ENCODE peak calls at places on chromosomes 1 and 21, in seven cellular contexts. G is cardiac muscle cell, V is Calu3, X is fibroblast of pulmonary artery, S is A549, Y is endodermal cell, K is A673. D is an unnamed sample.

GRCh38 chr21:42548687-42549406 is 35.2 kb downstream of the SLC37A1 start:
- DNase-seq in G (no peak), V (no peak), X (no peak), S (no peak), Y (no peak), K (no peak), D (no peak)

GRCh38 chr21:15928196-15928595 is 198.4 kb downstream of the USP25 start:
- DNase-seq in G (no peak), V (no peak), X (no peak), S (no peak), Y (no peak), K (no peak), D (no peak)

GRCh38 chr1:227416156-227416865 is 98.0 kb upstream of the CDC42BPA start:
- DNase-seq in G (no peak), V (no peak), X (no peak), S (no peak), Y (no peak), K (no peak), D (peak; percentile 57)

GRCh38 chr1:231808990-231809389 is 182.4 kb downstream of the DISC1 start:
- DNase-seq in G (peak; percentile 53), V (no peak), X (peak; percentile 65), S (no peak), Y (peak; percentile 72), K (no peak), D (peak; percentile 91)

GRCh38 chr1:217946581-217946980 is 315.4 kb downstream of the SPATA17 start:
- DNase-seq in G (no peak), V (no peak), X (no peak), S (no peak), Y (no peak), K (no peak), D (no peak)

GRCh38 chr1:232641507-232641906 is 11.6 kb upstream of the SIPA1L2 start:
- DNase-seq in G (no peak), V (no peak), X (no peak), S (no peak), Y (no peak), K (no peak), D (no peak)

GRCh38 chr1:64038965-64039926 is 164.2 kb upstream of the UBE2U start:
- DNase-seq in G (peak; percentile 96), V (peak; percentile 51), X (peak; percentile 98), S (peak; percentile 38), Y (no peak), K (peak; percentile 11), D (peak; percentile 99)

GRCh38 chr1:225735252-225736149 is 42.1 kb upstream of the SRP9 start:
- DNase-seq in G (peak; percentile 96), V (peak; percentile 37), X (peak; percentile 98), S (peak; percentile 82), Y (no peak), K (peak; percentile 64), D (peak; percentile 94)

GRCh38 chr1:230083053-230083452 is 16.0 kb downstream of the GALNT2 start:
- DNase-seq in G (no peak), V (no peak), X (no peak), S (no peak), Y (no peak), K (no peak), D (no peak)

GRCh38 chr1:18583326-18583941 is 47.2 kb upstream of the PAX7 start:
- DNase-seq in G (no peak), V (no peak), X (no peak), S (no peak), Y (no peak), K (no peak), D (no peak)

GRCh38 chr1:8431028-8431427 is 113.1 kb downstream of the SLC45A1 start:
- DNase-seq in G (no peak), V (no peak), X (no peak), S (no peak), Y (peak; percentile 66), K (no peak), D (no peak)

GRCh38 chr1:100458925-100459814 is 78.8 kb upstream of the GPR88 start:
- DNase-seq in G (peak; percentile 90), V (peak; percentile 52), X (peak; percentile 91), S (peak; percentile 31), Y (peak; percentile 89), K (peak; percentile 86), D (peak; percentile 57)

GRCh38 chr1:174965006-174965971 is 34.5 kb upstream of the CACYBP start:
- DNase-seq in G (peak; percentile 38), V (no peak), X (no peak), S (no peak), Y (peak; percentile 70), K (no peak), D (no peak)

GRCh38 chr1:30101477-30102227 is 621.7 kb downstream of the MATN1 start:
- DNase-seq in G (peak; percentile 12), V (peak; percentile 50), X (no peak), S (no peak), Y (peak; percentile 87), K (no peak), D (no peak)

GRCh38 chr1:33336580-33336979 is 15.7 kb upstream of the A3GALT2 start:
- DNase-seq in G (no peak), V (no peak), X (no peak), S (no peak), Y (no peak), K (no peak), D (no peak)

GRCh38 chr1:210089848-210090247 is 142.7 kb upstream of the SERTAD4 start:
- DNase-seq in G (no peak), V (no peak), X (no peak), S (no peak), Y (no peak), K (peak; percentile 14), D (no peak)
- TF ChIP-seq CTCF in G (no peak), V (no peak), X (no peak), S (no peak), Y (no peak), K (no peak), D (no peak)

GRCh38 chr1:154934358-154934948 is 2.1 kb downstream of the PMVK start:
- DNase-seq in G (no peak), V (no peak), X (no peak), S (no peak), Y (no peak), K (no peak), D (no peak)

GRCh38 chr1:154936416-154937050 is at the start of gene PMVK:
- DNase-seq in G (peak; percentile 98), V (peak; percentile 97), X (peak; percentile 97), S (peak; percentile 97), Y (peak; percentile 97), K (peak; percentile 97), D (peak; percentile 95)

GRCh38 chr1:154935749-154936415 is 637 bp downstream of the PMVK start:
- DNase-seq in G (no peak), V (peak; percentile 28), X (no peak), S (no peak), Y (no peak), K (no peak), D (no peak)

GRCh38 chr1:154937051-154937987 is 800 bp upstream of the PMVK start:
- DNase-seq in G (peak; percentile 98), V (peak; percentile 91), X (peak; percentile 98), S (peak; percentile 94), Y (no peak), K (peak; percentile 94), D (peak; percentile 90)

DNA sequence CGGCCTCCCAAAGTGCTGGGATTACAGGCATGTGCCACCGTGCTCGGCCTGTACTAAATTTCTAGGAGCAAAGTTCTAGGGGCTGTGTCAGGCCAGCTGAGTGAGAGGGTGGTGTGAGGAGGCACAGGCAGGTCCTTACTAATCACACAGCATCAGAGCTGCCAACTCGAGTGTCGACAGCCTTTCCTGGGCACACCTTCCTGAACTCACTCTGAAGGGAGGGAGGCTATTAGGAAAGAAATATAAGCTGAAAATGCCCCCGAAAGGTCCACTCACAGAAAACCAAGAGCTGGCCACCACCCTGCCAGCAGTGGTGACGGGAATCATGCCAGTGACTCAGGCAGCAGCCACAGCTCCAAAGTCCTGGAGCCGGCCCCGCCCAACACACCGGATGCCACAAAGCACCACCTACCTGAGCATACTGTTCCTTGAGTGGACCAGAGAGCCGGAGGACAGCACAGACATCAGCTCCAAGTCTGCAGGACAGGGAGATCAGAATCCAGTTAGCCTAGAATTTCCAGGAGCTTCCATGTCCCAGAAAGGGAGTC is 4.5 kb downstream of the PMVK start:
- DNase-seq in G (no peak), V (peak; percentile 92), X (no peak), S (peak; percentile 55), Y (no peak), K (no peak), D (no peak)
- TF ChIP-seq CTCF in G (no peak), V (no peak), X (no peak), S (no peak), Y (no peak), K (no peak), D (no peak)

DNA sequence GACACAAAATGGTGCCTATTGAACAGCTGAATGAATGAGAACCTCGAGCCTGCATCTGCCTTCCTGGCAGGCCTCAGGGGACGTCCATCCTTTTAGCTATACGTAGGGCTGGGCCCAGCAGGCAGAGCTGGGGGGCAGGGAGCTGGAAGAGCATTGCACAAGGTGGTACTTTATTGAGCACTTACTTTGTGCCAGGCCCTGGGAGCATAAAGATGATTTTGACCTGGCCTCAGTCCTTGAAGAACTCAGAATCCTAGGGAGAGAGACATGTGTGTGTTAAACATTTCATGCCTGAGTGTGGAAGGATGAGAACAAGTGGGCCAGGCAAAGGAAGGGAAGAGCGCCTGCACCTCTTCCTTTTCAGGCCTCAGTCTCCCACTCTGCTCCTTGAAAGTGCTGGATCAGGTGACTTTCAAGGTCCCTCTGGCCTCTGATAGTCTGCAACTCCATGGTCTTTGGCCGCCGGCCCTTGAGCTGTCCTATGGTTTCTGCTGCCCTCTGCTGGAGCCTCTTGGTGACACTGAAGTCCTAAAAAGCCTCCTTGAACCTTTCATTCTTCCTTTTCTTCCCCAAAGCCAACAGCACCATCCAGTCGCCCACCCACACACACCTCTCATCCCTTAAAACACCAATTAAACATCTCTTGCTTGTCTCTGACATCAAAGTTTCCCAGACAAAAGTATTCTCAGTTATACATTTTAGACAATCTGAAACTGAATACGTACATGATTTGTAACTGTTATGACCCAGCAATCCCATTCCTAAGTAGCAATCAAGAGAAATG is 3.5 kb upstream of the PEAR1 start:
- DNase-seq in G (peak; percentile 87), V (peak; percentile 87), X (peak; percentile 86), S (peak; percentile 82), Y (peak; percentile 96), K (peak; percentile 71), D (peak; percentile 54)
- TF ChIP-seq CTCF in G (peak; percentile 81), V (peak; percentile 93), X (peak; percentile 90), S (peak; percentile 94), Y (peak; percentile 89), K (peak; percentile 91), D (peak; percentile 90)

GRCh38 chr1:36208978-36209708 is 15.1 kb upstream of the THRAP3 start:
- DNase-seq in G (peak; percentile 55), V (no peak), X (peak; percentile 56), S (no peak), Y (no peak), K (peak; percentile 67), D (no peak)
- TF ChIP-seq CTCF in G (no peak), V (no peak), X (no peak), S (no peak), Y (no peak), K (peak; percentile 32), D (no peak)

GRCh38 chr1:204601979-204602653 is 83.4 kb downstream of the LRRN2 start:
- DNase-seq in G (no peak), V (no peak), X (no peak), S (no peak), Y (no peak), K (no peak), D (no peak)
- TF ChIP-seq CTCF in G (no peak), V (no peak), X (no peak), S (no peak), Y (no peak), K (no peak), D (no peak)

D was measured in HFFc6.